ENCODE peak calls at places on chromosomes 1 and 21, in five cellular contexts. One of them, this sample, is unnamed.

GRCh38 chr1:232435746-232436145 is 194.2 kb downstream of the SIPA1L2 start:
- DNase-seq in AML-193: no peak
- DNase-seq in activated T-cell treated with anti-CD3 and anti-CD28 coated beads, Interleukin-2, amount 50 U/mL, for 1 hour: no peak
- DNase-seq in CD4-positive, alpha-beta T cell: no peak
- DNase-seq in iPS-NIHi11: no peak
- DNase-seq in this sample: no peak

GRCh38 chr1:85888961-85889360 is 180.7 kb upstream of the ZNHIT6 start:
- DNase-seq in AML-193: no peak
- DNase-seq in activated T-cell treated with anti-CD3 and anti-CD28 coated beads, Interleukin-2, amount 50 U/mL, for 1 hour: no peak
- DNase-seq in CD4-positive, alpha-beta T cell: no peak
- DNase-seq in iPS-NIHi11: no peak
- DNase-seq in this sample: no peak

GRCh38 chr1:207002731-207003146 is 29.8 kb downstream of the C1orf116 start:
- DNase-seq in AML-193: no peak
- DNase-seq in activated T-cell treated with anti-CD3 and anti-CD28 coated beads, Interleukin-2, amount 50 U/mL, for 1 hour: no peak
- DNase-seq in CD4-positive, alpha-beta T cell: no peak
- DNase-seq in iPS-NIHi11: no peak
- DNase-seq in this sample: no peak

GRCh38 chr21:31554511-31555022 is 104.9 kb upstream of the SOD1 start:
- DNase-seq in AML-193: no peak
- DNase-seq in activated T-cell treated with anti-CD3 and anti-CD28 coated beads, Interleukin-2, amount 50 U/mL, for 1 hour: peak; percentile 27
- DNase-seq in CD4-positive, alpha-beta T cell: no peak
- DNase-seq in iPS-NIHi11: peak; percentile 47
- DNase-seq in this sample: peak; percentile 98

GRCh38 chr1:231688989-231689388 is 62.4 kb downstream of the DISC1 start:
- DNase-seq in AML-193: no peak
- DNase-seq in activated T-cell treated with anti-CD3 and anti-CD28 coated beads, Interleukin-2, amount 50 U/mL, for 1 hour: no peak
- DNase-seq in CD4-positive, alpha-beta T cell: no peak
- DNase-seq in iPS-NIHi11: no peak
- DNase-seq in this sample: no peak

GRCh38 chr1:91066545-91066944 is 44.7 kb upstream of the ZNF644 start:
- DNase-seq in AML-193: no peak
- DNase-seq in activated T-cell treated with anti-CD3 and anti-CD28 coated beads, Interleukin-2, amount 50 U/mL, for 1 hour: no peak
- DNase-seq in CD4-positive, alpha-beta T cell: no peak
- DNase-seq in iPS-NIHi11: no peak
- DNase-seq in this sample: no peak

GRCh38 chr1:228022571-228023293 is 15.9 kb downstream of the WNT3A start:
- DNase-seq in AML-193: no peak
- DNase-seq in activated T-cell treated with anti-CD3 and anti-CD28 coated beads, Interleukin-2, amount 50 U/mL, for 1 hour: peak; percentile 12
- DNase-seq in CD4-positive, alpha-beta T cell: no peak
- DNase-seq in iPS-NIHi11: peak; percentile 20
- DNase-seq in this sample: no peak

GRCh38 chr1:196567238-196567637 is 41.0 kb downstream of the KCNT2 start:
- DNase-seq in AML-193: no peak
- DNase-seq in activated T-cell treated with anti-CD3 and anti-CD28 coated beads, Interleukin-2, amount 50 U/mL, for 1 hour: no peak
- DNase-seq in CD4-positive, alpha-beta T cell: no peak
- DNase-seq in iPS-NIHi11: no peak
- DNase-seq in this sample: no peak

This sample was measured in COLO829.